ENCODE peak calls at places on chromosomes 4 and X, in seven cellular contexts. D is stimulated activated naive CD4-positive, alpha-beta T cell treated with Interleukin-2 at 50 U/mL for 16 hours; G is Right ventricle myocardium inferior; X is NCI-H510A treated with DMSO at 0.1 percent for 48 hours; U is suprapubic skin; W is pancreas; V is GM12864. Q is an unnamed sample.

GRCh38 chr4:41205854-41206460 is 8.4 kb downstream of the APBB2 start:
- DNase-seq in D (no peak), G (no peak), X (no peak), U (no peak), W (no peak), V (no peak), Q (no peak)

GRCh38 chr4:24895461-24895860 is 17.4 kb downstream of the CCDC149 start:
- DNase-seq in D (no peak), G (no peak), X (no peak), U (no peak), W (no peak), V (no peak), Q (no peak)

GRCh38 chr4:16139066-16139945 is 55.5 kb upstream of the PROM1 start:
- DNase-seq in D (no peak), G (no peak), X (no peak), U (no peak), W (no peak), V (no peak), Q (no peak)

GRCh38 chrX:9184231-9184630 is 150.3 kb upstream of the FAM9B start:
- DNase-seq in D (no peak), G (no peak), X (no peak), U (no peak), W (no peak), V (no peak), Q (no peak)

GRCh38 chrX:141642979-141643378 is 53.5 kb downstream of the SPANXA2 start:
- DNase-seq in D (no peak), G (no peak), X (no peak), U (no peak), W (no peak), V (no peak), Q (no peak)

GRCh38 chr4:117596917-117597316 is 437.4 kb upstream of the NDST3 start:
- DNase-seq in D (no peak), G (no peak), X (no peak), U (no peak), W (no peak), V (no peak), Q (no peak)

GRCh38 chrX:148043456-148043855 is 62.3 kb downstream of the FMR1NB start:
- DNase-seq in D (no peak), G (no peak), X (no peak), U (no peak), W (no peak), V (no peak), Q (no peak)

GRCh38 chr4:168521736-168522135 is 24.9 kb downstream of the PALLD start:
- DNase-seq in D (no peak), G (no peak), X (no peak), U (no peak), W (no peak), V (no peak), Q (no peak)

GRCh38 chr4:186919340-186919739 is 195.7 kb upstream of the FAT1 start:
- DNase-seq in D (no peak), G (no peak), X (no peak), U (no peak), W (no peak), V (no peak), Q (no peak)

GRCh38 chr4:185425600-185426352 is at the start of gene UFSP2:
- DNase-seq in D (peak), G (peak), X (peak), U (peak), W (peak), V (peak), Q (peak)

GRCh38 chrX:45322382-45322781 is 121.7 kb upstream of the DIPK2B start:
- DNase-seq in D (no peak), G (no peak), X (no peak), U (no peak), W (peak), V (no peak), Q (no peak)